ENCODE peak calls at places on chromosome 22, in eight cellular contexts. One of them, this sample, is unnamed.
A peak's percentile ranks its signal among the peaks of the same experiment; 100 is the strongest.

GRCh38 chr22:39128508-39128907 is 24.0 kb downstream of the CBX7 start:
- DNase-seq in prostate gland: no peak
- DNase-seq in IMR-90: no peak
- DNase-seq in sigmoid colon: peak; percentile 61
- DNase-seq in tibial nerve: no peak
- DNase-seq in uterus: no peak
- DNase-seq in adrenal gland: no peak
- DNase-seq in heart left ventricle: no peak
- DNase-seq in this sample: no peak

GRCh38 chr22:33126881-33127280 is 68.7 kb upstream of the SYN3 start:
- DNase-seq in prostate gland: no peak
- DNase-seq in IMR-90: no peak
- DNase-seq in sigmoid colon: no peak
- DNase-seq in tibial nerve: no peak
- DNase-seq in uterus: no peak
- DNase-seq in adrenal gland: no peak
- DNase-seq in heart left ventricle: no peak
- DNase-seq in this sample: no peak

GRCh38 chr22:35862697-35863096 is 145.0 kb downstream of the APOL5 start:
- DNase-seq in prostate gland: no peak
- DNase-seq in IMR-90: no peak
- DNase-seq in sigmoid colon: no peak
- DNase-seq in tibial nerve: no peak
- DNase-seq in uterus: no peak
- DNase-seq in adrenal gland: no peak
- DNase-seq in heart left ventricle: no peak
- DNase-seq in this sample: no peak

GRCh38 chr22:36395922-36396321 is 8.2 kb upstream of the MYH9 start:
- DNase-seq in prostate gland: no peak
- DNase-seq in IMR-90: peak; percentile 81
- DNase-seq in sigmoid colon: no peak
- DNase-seq in tibial nerve: no peak
- DNase-seq in uterus: no peak
- DNase-seq in adrenal gland: no peak
- DNase-seq in heart left ventricle: no peak
- DNase-seq in this sample: no peak

GRCh38 chr22:43234299-43234988 is 47.5 kb upstream of the TTLL12 start:
- DNase-seq in prostate gland: no peak
- DNase-seq in IMR-90: no peak
- DNase-seq in sigmoid colon: no peak
- DNase-seq in tibial nerve: no peak
- DNase-seq in uterus: no peak
- DNase-seq in adrenal gland: no peak
- DNase-seq in heart left ventricle: no peak
- DNase-seq in this sample: no peak

GRCh38 chr22:38863531-38864131 is 8.4 kb downstream of the CBX6 start:
- DNase-seq in prostate gland: no peak
- DNase-seq in IMR-90: no peak
- DNase-seq in sigmoid colon: peak; percentile 66
- DNase-seq in tibial nerve: no peak
- DNase-seq in uterus: no peak
- DNase-seq in adrenal gland: peak; percentile 18
- DNase-seq in heart left ventricle: no peak
- DNase-seq in this sample: no peak

GRCh38 chr22:23569291-23569690 is 10.8 kb downstream of the IGLL1 start:
- DNase-seq in prostate gland: no peak
- DNase-seq in IMR-90: no peak
- DNase-seq in sigmoid colon: no peak
- DNase-seq in tibial nerve: no peak
- DNase-seq in uterus: no peak
- DNase-seq in adrenal gland: peak; percentile 44
- DNase-seq in heart left ventricle: no peak
- DNase-seq in this sample: no peak

GRCh38 chr22:24688294-24688693 is 85.3 kb downstream of the GGT1 start:
- DNase-seq in prostate gland: no peak
- DNase-seq in IMR-90: no peak
- DNase-seq in sigmoid colon: no peak
- DNase-seq in tibial nerve: no peak
- DNase-seq in uterus: no peak
- DNase-seq in adrenal gland: no peak
- DNase-seq in heart left ventricle: no peak
- DNase-seq in this sample: no peak

GRCh38 chr22:27719535-27720227 is 81.9 kb downstream of the MN1 start:
- DNase-seq in prostate gland: peak; percentile 67
- DNase-seq in IMR-90: peak; percentile 16
- DNase-seq in sigmoid colon: no peak
- DNase-seq in tibial nerve: no peak
- DNase-seq in uterus: no peak
- DNase-seq in adrenal gland: peak; percentile 50
- DNase-seq in heart left ventricle: peak; percentile 35
- DNase-seq in this sample: no peak

GRCh38 chr22:44129614-44129976 is 51.1 kb upstream of the PARVG start:
- DNase-seq in prostate gland: no peak
- DNase-seq in IMR-90: peak; percentile 56
- DNase-seq in sigmoid colon: peak; percentile 19
- DNase-seq in tibial nerve: no peak
- DNase-seq in uterus: no peak
- DNase-seq in adrenal gland: no peak
- DNase-seq in heart left ventricle: no peak
- DNase-seq in this sample: no peak

GRCh38 chr22:29301716-29302401 is 4.6 kb upstream of the GAS2L1 start:
- DNase-seq in prostate gland: no peak
- DNase-seq in IMR-90: no peak
- DNase-seq in sigmoid colon: no peak
- DNase-seq in tibial nerve: no peak
- DNase-seq in uterus: no peak
- DNase-seq in adrenal gland: no peak
- DNase-seq in heart left ventricle: no peak
- DNase-seq in this sample: no peak

GRCh38 chr22:22710719-22711531 is 66.5 kb downstream of the GGTLC2 start:
- DNase-seq in prostate gland: peak; percentile 58
- DNase-seq in IMR-90: peak; percentile 17
- DNase-seq in sigmoid colon: no peak
- DNase-seq in tibial nerve: peak; percentile 64
- DNase-seq in uterus: peak; percentile 26
- DNase-seq in adrenal gland: peak; percentile 45
- DNase-seq in heart left ventricle: peak; percentile 51
- DNase-seq in this sample: peak; percentile 50

GRCh38 chr22:39171623-39172264 is 19.3 kb upstream of the CBX7 start:
- DNase-seq in prostate gland: no peak
- DNase-seq in IMR-90: no peak
- DNase-seq in sigmoid colon: no peak
- DNase-seq in tibial nerve: no peak
- DNase-seq in uterus: no peak
- DNase-seq in adrenal gland: no peak
- DNase-seq in heart left ventricle: no peak
- DNase-seq in this sample: no peak

GRCh38 chr22:37559521-37559900 is 769 bp upstream of the CDC42EP1 start:
- DNase-seq in prostate gland: no peak
- DNase-seq in IMR-90: no peak
- DNase-seq in sigmoid colon: no peak
- DNase-seq in tibial nerve: no peak
- DNase-seq in uterus: no peak
- DNase-seq in adrenal gland: no peak
- DNase-seq in heart left ventricle: no peak
- DNase-seq in this sample: no peak

GRCh38 chr22:37561209-37562048 is 1.1 kb downstream of the CDC42EP1 start:
- DNase-seq in prostate gland: peak; percentile 80
- DNase-seq in IMR-90: peak; percentile 86
- DNase-seq in sigmoid colon: peak; percentile 97
- DNase-seq in tibial nerve: peak; percentile 99
- DNase-seq in uterus: peak; percentile 96
- DNase-seq in adrenal gland: peak; percentile 91
- DNase-seq in heart left ventricle: peak; percentile 93
- DNase-seq in this sample: peak; percentile 93

GRCh38 chr22:37562049-37562784 is 1.9 kb downstream of the CDC42EP1 start:
- DNase-seq in prostate gland: no peak
- DNase-seq in IMR-90: no peak
- DNase-seq in sigmoid colon: no peak
- DNase-seq in tibial nerve: no peak
- DNase-seq in uterus: no peak
- DNase-seq in adrenal gland: no peak
- DNase-seq in heart left ventricle: peak; percentile 25
- DNase-seq in this sample: no peak

GRCh38 chr22:37559901-37560681 is at the start of gene CDC42EP1:
- DNase-seq in prostate gland: peak; percentile 52
- DNase-seq in IMR-90: peak; percentile 36
- DNase-seq in sigmoid colon: peak; percentile 84
- DNase-seq in tibial nerve: no peak
- DNase-seq in uterus: no peak
- DNase-seq in adrenal gland: peak; percentile 78
- DNase-seq in heart left ventricle: peak; percentile 76
- DNase-seq in this sample: peak; percentile 54

GRCh38 chr22:37560682-37561208 is 465 bp downstream of the CDC42EP1 start:
- DNase-seq in prostate gland: no peak
- DNase-seq in IMR-90: peak; percentile 53
- DNase-seq in sigmoid colon: peak; percentile 81
- DNase-seq in tibial nerve: no peak
- DNase-seq in uterus: peak; percentile 73
- DNase-seq in adrenal gland: peak; percentile 62
- DNase-seq in heart left ventricle: peak; percentile 74
- DNase-seq in this sample: peak; percentile 46
- TF ChIP-seq POLR2A in prostate gland: no peak
- TF ChIP-seq POLR2A in IMR-90: peak; percentile 31
- TF ChIP-seq POLR2A in sigmoid colon: no peak
- TF ChIP-seq POLR2A in tibial nerve: no peak
- TF ChIP-seq POLR2A in uterus: no peak
- TF ChIP-seq POLR2A in adrenal gland: no peak
- TF ChIP-seq POLR2A in heart left ventricle: no peak
- TF ChIP-seq POLR2A in this sample: no peak

GRCh38 chr22:46508391-46508999 is 28.9 kb downstream of the CELSR1 start:
- DNase-seq in prostate gland: no peak
- DNase-seq in IMR-90: no peak
- DNase-seq in sigmoid colon: no peak
- DNase-seq in tibial nerve: no peak
- DNase-seq in uterus: no peak
- DNase-seq in adrenal gland: no peak
- DNase-seq in heart left ventricle: no peak
- DNase-seq in this sample: no peak
- H3K4me1 ChIP-seq in prostate gland: no peaks in the 10 kb centered on the region
- H3K4me1 ChIP-seq in IMR-90: no peaks in the 10 kb centered on the region
- H3K4me1 ChIP-seq in sigmoid colon: no peaks in the 10 kb centered on the region
- H3K4me1 ChIP-seq in tibial nerve: no peaks in the 10 kb centered on the region
- H3K4me1 ChIP-seq in uterus: no peaks in the 10 kb centered on the region
- H3K4me1 ChIP-seq in adrenal gland: no peaks in the 10 kb centered on the region
- H3K4me1 ChIP-seq in heart left ventricle: no peaks in the 10 kb centered on the region
- H3K4me1 ChIP-seq in this sample: no peaks in the 10 kb centered on the region

GRCh38 chr22:32042924-32043323 is at the start of gene SLC5A1:
- DNase-seq in prostate gland: peak; percentile 89
- DNase-seq in IMR-90: no peak
- DNase-seq in sigmoid colon: no peak
- DNase-seq in tibial nerve: no peak
- DNase-seq in uterus: no peak
- DNase-seq in adrenal gland: no peak
- DNase-seq in heart left ventricle: no peak
- DNase-seq in this sample: peak; percentile 81
- TF ChIP-seq POLR2A in prostate gland: peak; percentile 48
- TF ChIP-seq POLR2A in IMR-90: no peak
- TF ChIP-seq POLR2A in sigmoid colon: peak; percentile 48
- TF ChIP-seq POLR2A in tibial nerve: no peak
- TF ChIP-seq POLR2A in uterus: no peak
- TF ChIP-seq POLR2A in adrenal gland: no peak
- TF ChIP-seq POLR2A in heart left ventricle: no peak
- TF ChIP-seq POLR2A in this sample: no peak

GRCh38 chr22:19495562-19496323 is 16.0 kb downstream of the CDC45 start:
- DNase-seq in prostate gland: no peak
- DNase-seq in IMR-90: peak; percentile 50
- DNase-seq in sigmoid colon: no peak
- DNase-seq in tibial nerve: no peak
- DNase-seq in uterus: no peak
- DNase-seq in adrenal gland: no peak
- DNase-seq in heart left ventricle: no peak
- DNase-seq in this sample: no peak

GRCh38 chr22:19496324-19496630 is 16.6 kb downstream of the CDC45 start:
- DNase-seq in prostate gland: no peak
- DNase-seq in IMR-90: no peak
- DNase-seq in sigmoid colon: no peak
- DNase-seq in tibial nerve: no peak
- DNase-seq in uterus: no peak
- DNase-seq in adrenal gland: no peak
- DNase-seq in heart left ventricle: no peak
- DNase-seq in this sample: no peak

GRCh38 chr22:19494001-19494560 is 14.4 kb downstream of the CDC45 start:
- DNase-seq in prostate gland: no peak
- DNase-seq in IMR-90: no peak
- DNase-seq in sigmoid colon: no peak
- DNase-seq in tibial nerve: no peak
- DNase-seq in uterus: no peak
- DNase-seq in adrenal gland: no peak
- DNase-seq in heart left ventricle: no peak
- DNase-seq in this sample: no peak

GRCh38 chr22:19492504-19493174 is 12.9 kb downstream of the CDC45 start:
- DNase-seq in prostate gland: no peak
- DNase-seq in IMR-90: no peak
- DNase-seq in sigmoid colon: no peak
- DNase-seq in tibial nerve: no peak
- DNase-seq in uterus: no peak
- DNase-seq in adrenal gland: no peak
- DNase-seq in heart left ventricle: no peak
- DNase-seq in this sample: no peak

GRCh38 chr22:19494676-19495173 is 15.0 kb downstream of the CDC45 start:
- DNase-seq in prostate gland: no peak
- DNase-seq in IMR-90: no peak
- DNase-seq in sigmoid colon: no peak
- DNase-seq in tibial nerve: no peak
- DNase-seq in uterus: no peak
- DNase-seq in adrenal gland: no peak
- DNase-seq in heart left ventricle: no peak
- DNase-seq in this sample: no peak
- H3K4me1 ChIP-seq in prostate gland: no peaks in the 10 kb centered on the region
- H3K4me1 ChIP-seq in IMR-90: peaks cover 3% of the 10 kb centered on the region
- H3K4me1 ChIP-seq in sigmoid colon: no peaks in the 10 kb centered on the region
- H3K4me1 ChIP-seq in tibial nerve: no peaks in the 10 kb centered on the region
- H3K4me1 ChIP-seq in uterus: no peaks in the 10 kb centered on the region
- H3K4me1 ChIP-seq in adrenal gland: no peaks in the 10 kb centered on the region
- H3K4me1 ChIP-seq in heart left ventricle: no peaks in the 10 kb centered on the region
- H3K4me1 ChIP-seq in this sample: no peaks in the 10 kb centered on the region

GRCh38 chr22:30423959-30424380 is 1.6 kb upstream of the MTFP1 start:
- DNase-seq in prostate gland: peak; percentile 99
- DNase-seq in IMR-90: peak; percentile 100
- DNase-seq in sigmoid colon: peak; percentile 100
- DNase-seq in tibial nerve: peak; percentile 99
- DNase-seq in uterus: peak; percentile 99
- DNase-seq in adrenal gland: peak; percentile 99
- DNase-seq in heart left ventricle: peak; percentile 100
- DNase-seq in this sample: peak; percentile 96
- TF ChIP-seq POLR2A in prostate gland: peak; percentile 68
- TF ChIP-seq POLR2A in IMR-90: peak; percentile 57
- TF ChIP-seq POLR2A in sigmoid colon: no peak
- TF ChIP-seq POLR2A in tibial nerve: peak; percentile 74
- TF ChIP-seq POLR2A in uterus: peak; percentile 65
- TF ChIP-seq POLR2A in adrenal gland: peak; percentile 72
- TF ChIP-seq POLR2A in heart left ventricle: peak; percentile 58
- TF ChIP-seq POLR2A in this sample: no peak